ENCODE peak calls at places on chromosomes 16 and 17, in eight cellular contexts. G, P, M, F, L, D, K and H are unnamed samples.

GRCh38 chr17:72700226-72700625 is 392.3 kb downstream of the SLC39A11 start:
- DNase-seq in G (no peak), P (no peak), M (no peak), F (no peak), L (no peak), D (no peak), K (no peak), H (peak)

GRCh38 chr17:49104511-49105074 is 28.0 kb upstream of the B4GALNT2 start:
- DNase-seq in G (no peak), P (peak), M (peak), F (no peak), L (no peak), D (no peak), K (no peak), H (peak)

GRCh38 chr17:15270628-15271381 is 5.7 kb upstream of the PMP22 start:
- DNase-seq in G (no peak), P (no peak), M (no peak), F (no peak), L (no peak), D (no peak), K (no peak), H (no peak)

GRCh38 chr17:39903158-39903884 is 15.1 kb downstream of the GSDMB start:
- DNase-seq in G (no peak), P (no peak), M (peak), F (no peak), L (no peak), D (no peak), K (no peak), H (no peak)

GRCh38 chr16:2753523-2754020 is 1.1 kb downstream of the SRRM2 start:
- DNase-seq in G (no peak), P (no peak), M (no peak), F (no peak), L (peak), D (no peak), K (no peak), H (no peak)

GRCh38 chr17:76997981-76998531 is 129.9 kb downstream of the MGAT5B start:
- DNase-seq in G (no peak), P (no peak), M (no peak), F (no peak), L (no peak), D (peak), K (no peak), H (no peak)

GRCh38 chr16:767743-768235 is 7.3 kb downstream of the MSLN start:
- DNase-seq in G (no peak), P (no peak), M (no peak), F (no peak), L (no peak), D (no peak), K (no peak), H (no peak)

GRCh38 chr16:47375423-47375822 is 85.4 kb downstream of the ITFG1 start:
- DNase-seq in G (no peak), P (no peak), M (no peak), F (no peak), L (no peak), D (no peak), K (no peak), H (no peak)

GRCh38 chr17:70074991-70075390 is at the start of gene KCNJ16:
- DNase-seq in G (no peak), P (no peak), M (no peak), F (no peak), L (no peak), D (no peak), K (peak), H (no peak)

GRCh38 chr16:22075776-22076175 is 16.6 kb upstream of the VWA3A start:
- DNase-seq in G (no peak), P (no peak), M (no peak), F (no peak), L (no peak), D (no peak), K (no peak), H (no peak)

GRCh38 chr17:44353656-44354331 is 8.7 kb downstream of the GRN start:
- DNase-seq in G (no peak), P (peak), M (no peak), F (no peak), L (peak), D (no peak), K (peak), H (no peak)

GRCh38 chr17:45792995-45793755 is 9.1 kb downstream of the CRHR1 start:
- DNase-seq in G (no peak), P (no peak), M (no peak), F (no peak), L (no peak), D (no peak), K (no peak), H (no peak)

GRCh38 chr16:31331807-31332301 is 23.1 kb upstream of the ITGAX start:
- DNase-seq in G (no peak), P (no peak), M (peak), F (no peak), L (no peak), D (no peak), K (no peak), H (no peak)

GRCh38 chr17:76834889-76835288 is 33.3 kb upstream of the MGAT5B start:
- DNase-seq in G (no peak), P (no peak), M (no peak), F (no peak), L (no peak), D (no peak), K (no peak), H (no peak)

GRCh38 chr17:69447726-69448125 is 33.2 kb downstream of the MAP2K6 start:
- DNase-seq in G (no peak), P (peak), M (no peak), F (no peak), L (peak), D (no peak), K (no peak), H (no peak)

GRCh38 chr17:64496786-64497564 is at the start of gene POLG2:
- DNase-seq in G (peak), P (peak), M (peak), F (peak), L (peak), D (peak), K (peak), H (peak)

GRCh38 chr17:82407255-82407654 is 10.9 kb upstream of the HEXD start:
- DNase-seq in G (no peak), P (no peak), M (no peak), F (peak), L (peak), D (no peak), K (no peak), H (no peak)

GRCh38 chr16:4800290-4801041 is 2.0 kb downstream of the ROGDI start:
- DNase-seq in G (no peak), P (no peak), M (no peak), F (no peak), L (peak), D (no peak), K (peak), H (no peak)

GRCh38 chr16:54136276-54136625 is 150.3 kb downstream of the IRX3 start:
- DNase-seq in G (no peak), P (peak), M (no peak), F (no peak), L (no peak), D (no peak), K (no peak), H (no peak)

GRCh38 chr17:50467855-50468119 is 893 bp downstream of the CHAD start:
- DNase-seq in G (no peak), P (no peak), M (no peak), F (no peak), L (no peak), D (no peak), K (no peak), H (no peak)

GRCh38 chr17:691423-691822 is 23.2 kb downstream of the VPS53 start:
- DNase-seq in G (peak), P (peak), M (no peak), F (no peak), L (no peak), D (no peak), K (no peak), H (peak)

GRCh38 chr16:88395669-88396584 is 13.2 kb downstream of the ZNF469 start:
- DNase-seq in G (no peak), P (no peak), M (no peak), F (no peak), L (no peak), D (no peak), K (no peak), H (no peak)

GRCh38 chr17:29663155-29663554 is 40.4 kb upstream of the CORO6 start:
- DNase-seq in G (no peak), P (peak), M (no peak), F (no peak), L (no peak), D (no peak), K (no peak), H (peak)

GRCh38 chr17:79834575-79835469 is 4.4 kb downstream of the CBX4 start:
- DNase-seq in G (no peak), P (no peak), M (peak), F (no peak), L (no peak), D (peak), K (peak), H (no peak)